ENCODE peak calls at places on chromosome 14, in four cellular contexts. T is activated T-helper 1 cell treated with Interleukin-2 at 50 U/mL for 16 hours; Q is lower lobe of right lung; R is stimulated activated CD8-positive, alpha-beta memory T cell treated with anti-CD3 and anti-CD28 coated beads, Interleukin-4, amount 100 ng/mL, for 1 hour. V is an unnamed sample.

GRCh38 chr14:71824816-71825215 is 107.4 kb upstream of the RGS6 start:
- DNase-seq in T (no peak), R (no peak), Q (no peak), V (no peak)

GRCh38 chr14:67820428-67820881 is 876 bp downstream of the RAD51B start:
- DNase-seq in T (no peak), R (no peak), Q (no peak), V (no peak)

GRCh38 chr14:28375295-28375694 is 391.3 kb upstream of the FOXG1 start:
- DNase-seq in T (no peak), Q (no peak), R (no peak), V (no peak)

GRCh38 chr14:92577321-92577742 is 63.8 kb downstream of the RIN3 start:
- DNase-seq in Q (no peak), R (no peak), T (no peak), V (no peak)

GRCh38 chr14:75562048-75562447 is 16.4 kb upstream of the FLVCR2 start:
- DNase-seq in Q (no peak), R (no peak), T (no peak), V (no peak)

GRCh38 chr14:58280954-58281787 is 17.2 kb upstream of the ARID4A start:
- DNase-seq in R (no peak), Q (no peak), T (no peak), V (no peak)

GRCh38 chr14:51458563-51458955 is 193.2 kb upstream of the FRMD6 start:
- DNase-seq in Q (no peak), R (no peak), T (no peak), V (no peak)

GRCh38 chr14:31405599-31406251 is 14.6 kb downstream of the HEATR5A start:
- DNase-seq in R (no peak), Q (no peak), T (no peak), V (no peak)

GRCh38 chr14:71752111-71752738 is 180.0 kb upstream of the RGS6 start:
- DNase-seq in Q (no peak), R (no peak), T (no peak), V (no peak)

GRCh38 chr14:45089813-45090212 is 5.9 kb downstream of the PRPF39 start:
- DNase-seq in R (no peak), Q (no peak), T (no peak), V (no peak)

GRCh38 chr14:89507926-89508460 is 91.0 kb upstream of the FOXN3 start:
- DNase-seq in Q (no peak), R (no peak), T (no peak), V (no peak)

GRCh38 chr14:94123296-94123695 is 6.1 kb downstream of the IFI27L2 start:
- DNase-seq in R (no peak), Q (no peak), T (no peak), V (no peak)

GRCh38 chr14:77556946-77557345 is 58.3 kb upstream of the ISM2 start:
- DNase-seq in Q (no peak), T (no peak), R (no peak), V (no peak)

GRCh38 chr14:65832431-65833253 is 420.1 kb downstream of the FUT8 start:
- DNase-seq in R (no peak), Q (no peak), T (no peak), V (no peak)

GRCh38 chr14:58278177-58278576 is 20.2 kb upstream of the ARID4A start:
- DNase-seq in R (no peak), T (no peak), Q (no peak), V (no peak)

GRCh38 chr14:26841920-26842741 is 244.3 kb upstream of the NOVA1 start:
- DNase-seq in R (no peak), T (no peak), Q (no peak), V (no peak)

GRCh38 chr14:84453541-84453940 is 1076.4 kb upstream of the FLRT2 start:
- DNase-seq in Q (no peak), R (no peak), T (no peak), V (no peak)

GRCh38 chr14:66944872-66945271 is 244.4 kb upstream of the GARIN2 start:
- DNase-seq in Q (no peak), T (no peak), R (no peak), V (no peak)

GRCh38 chr14:63454863-63455622 is 88.1 kb downstream of the PPP2R5E start:
- DNase-seq in R (no peak), T (no peak), Q (no peak), V (no peak)

GRCh38 chr14:57057803-57058202 is 210.9 kb downstream of the EXOC5 start:
- DNase-seq in Q (no peak), T (no peak), R (no peak), V (no peak)

GRCh38 chr14:56199095-56199975 is 81.1 kb downstream of the PELI2 start:
- DNase-seq in T (no peak), R (no peak), Q (no peak), V (no peak)

GRCh38 chr14:92649066-92649465 is 99.4 kb downstream of the LGMN start:
- DNase-seq in R (no peak), Q (no peak), T (no peak), V (no peak)

GRCh38 chr14:23294346-23294733 is 8.3 kb downstream of the PPP1R3E start:
- DNase-seq in R (no peak), Q (no peak), T (no peak), V (no peak)

GRCh38 chr14:21990116-21990515 is 316.5 kb upstream of the OR4E1 start:
- DNase-seq in R (no peak), T (no peak), Q (no peak), V (no peak)

GRCh38 chr14:106269029-106269428 is 742.6 kb downstream of the TMEM121 start:
- DNase-seq in T (no peak), R (no peak), Q (no peak), V (no peak)

GRCh38 chr14:56918849-56919574 is 108.7 kb upstream of the OTX2 start:
- DNase-seq in Q (no peak), R (no peak), T (no peak), V (no peak)

GRCh38 chr14:55580401-55581010 is 499 bp downstream of the KTN1 start:
- DNase-seq in T (peak; percentile 54), Q (peak; percentile 62), R (peak; percentile 27), V (no peak)

GRCh38 chr14:95043732-95044462 is 113.4 kb downstream of the DICER1 start:
- DNase-seq in T (no peak), Q (no peak), R (no peak), V (no peak)